ENCODE peak calls at places on chromosomes 1 and 21, in nine cellular contexts. J, Q, G, F, O, M, S, V and Y are unnamed samples.
A peak's percentile ranks its signal among the peaks of the same experiment; 100 is the strongest.

GRCh38 chr21:45010096-45010495 is 64.3 kb upstream of the ADARB1 start:
- DNase-seq in J (no peak), Q (no peak), G (no peak), F (peak; percentile 45), O (no peak), M (no peak), S (no peak), V (no peak), Y (no peak)

GRCh38 chr21:23401278-23401677 is 2206.0 kb downstream of the MRPL39 start:
- DNase-seq in J (no peak), Q (no peak), G (no peak), F (peak; percentile 18), O (no peak), M (peak; percentile 20), S (peak; percentile 0), V (no peak), Y (no peak)

GRCh38 chr1:85297855-85298629 is 21.6 kb upstream of the BCL10 start:
- DNase-seq in J (peak; percentile 60), Q (peak; percentile 61), G (no peak), F (no peak), O (peak; percentile 45), M (no peak), S (peak; percentile 86), V (peak; percentile 71), Y (no peak)

GRCh38 chr1:27430903-27431653 is 38.7 kb downstream of the GPR3 start:
- DNase-seq in J (no peak), Q (no peak), G (peak; percentile 62), F (no peak), O (peak; percentile 51), M (no peak), S (no peak), V (no peak), Y (no peak)

GRCh38 chr1:17822741-17823426 is 67.8 kb downstream of the ACTL8 start:
- DNase-seq in J (no peak), Q (no peak), G (peak; percentile 14), F (no peak), O (no peak), M (no peak), S (no peak), V (no peak), Y (peak; percentile 67)

GRCh38 chr1:65512967-65513777 is 92.7 kb downstream of the LEPR start:
- DNase-seq in J (no peak), Q (no peak), G (no peak), F (no peak), O (no peak), M (no peak), S (no peak), V (no peak), Y (no peak)

GRCh38 chr1:211625040-211625439 is 46.1 kb upstream of the SLC30A1 start:
- DNase-seq in J (no peak), Q (peak; percentile 42), G (peak; percentile 75), F (no peak), O (peak; percentile 61), M (peak; percentile 59), S (peak; percentile 63), V (peak; percentile 52), Y (no peak)

GRCh38 chr21:33643658-33644311 is 1.5 kb downstream of the ITSN1 start:
- DNase-seq in J (no peak), Q (no peak), G (no peak), F (peak; percentile 39), O (no peak), M (peak; percentile 57), S (no peak), V (no peak), Y (no peak)

GRCh38 chr1:87249803-87250202 is 78.9 kb upstream of the LMO4 start:
- DNase-seq in J (no peak), Q (no peak), G (no peak), F (no peak), O (no peak), M (no peak), S (no peak), V (no peak), Y (no peak)

GRCh38 chr21:32143222-32143939 is 135.5 kb downstream of the MIS18A start:
- DNase-seq in J (no peak), Q (peak; percentile 6), G (no peak), F (no peak), O (no peak), M (no peak), S (no peak), V (peak; percentile 29), Y (no peak)

DNA sequence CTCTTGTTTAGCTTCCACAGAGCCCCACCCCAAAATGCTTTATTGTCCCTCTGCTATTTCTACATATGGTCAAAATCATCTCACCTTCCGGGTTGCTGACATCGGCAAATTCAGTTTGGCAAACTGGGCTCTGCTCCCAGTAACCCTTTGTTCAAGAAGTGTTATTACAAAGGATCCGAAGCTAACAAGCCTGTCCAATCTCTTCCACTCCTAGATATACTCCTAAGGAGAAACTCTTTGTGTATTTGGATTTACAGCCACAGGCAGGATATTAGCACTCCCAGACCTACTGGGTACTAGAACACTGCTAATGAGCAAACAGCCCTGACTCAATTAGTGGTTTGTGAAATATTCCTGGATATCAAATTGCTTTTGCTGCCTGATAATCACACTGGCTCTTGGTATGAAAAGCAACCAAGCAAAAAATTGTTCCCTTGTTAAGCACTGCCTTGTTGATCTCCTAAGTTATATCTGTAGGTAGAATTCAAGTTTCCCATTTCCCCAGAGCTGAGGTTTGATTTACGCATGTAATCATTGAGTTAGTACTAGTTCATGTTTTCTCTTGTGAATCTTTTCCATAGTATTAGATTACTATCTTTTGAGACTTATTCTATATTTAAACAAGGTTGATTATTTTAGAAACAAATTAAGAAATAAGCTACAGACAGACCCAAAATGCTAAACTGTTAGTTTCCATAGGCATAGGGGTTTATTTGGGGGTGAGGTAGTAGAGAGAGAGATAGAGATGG is 3.8 kb downstream of the JUN start:
- DNase-seq in J (no peak), Q (peak; percentile 34), G (peak; percentile 73), F (peak; percentile 25), O (peak; percentile 33), M (peak; percentile 19), S (peak; percentile 77), V (peak; percentile 33), Y (no peak)
- H3K4me3 ChIP-seq in J (peak overlapping the region; percentile 95), Q (peak overlapping the region; percentile 78), G (peak overlapping the region; percentile 98), F (no peak overlapping the region), O (peak overlapping the region; percentile 83), M (no peak overlapping the region), S (peak overlapping the region; percentile 95), V (peak overlapping the region; percentile 59), Y (peak overlapping the region; percentile 88)

DNA sequence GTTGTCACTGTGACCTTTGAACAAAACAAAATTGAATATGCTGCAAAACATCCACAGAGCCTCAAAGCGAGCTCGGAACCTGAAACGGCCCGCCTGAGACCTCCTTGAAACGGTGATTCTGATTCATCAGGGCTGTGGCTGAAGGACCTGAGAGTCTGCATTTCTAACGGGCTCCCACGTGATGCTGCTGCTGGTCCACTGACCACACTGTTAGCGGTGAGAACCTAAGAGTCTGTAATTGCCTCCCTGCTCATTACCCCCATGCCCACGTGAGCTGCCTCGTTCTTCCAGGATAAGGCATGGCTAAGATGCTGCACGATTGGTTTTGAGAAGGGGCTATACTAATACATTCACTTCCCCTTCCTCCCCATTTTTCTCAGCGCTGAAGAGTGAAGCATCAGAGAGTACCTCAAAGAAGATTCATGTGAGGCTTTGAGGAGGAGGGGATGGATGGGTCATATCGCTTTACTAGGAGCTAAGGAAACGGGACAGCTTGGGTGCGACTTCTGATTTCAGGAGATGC is 9.7 kb downstream of the TLR5 start:
- DNase-seq in J (no peak), Q (no peak), G (no peak), F (no peak), O (no peak), M (no peak), S (no peak), V (no peak), Y (no peak)
- TF ChIP-seq CTCF in J (no peak), Q (no peak), G (no peak), F (no peak), O (no peak), M (no peak), S (no peak), V (no peak), Y (no peak)

GRCh38 chr1:37575692-37576091 is 19.0 kb downstream of the DNALI1 start:
- DNase-seq in J (no peak), Q (no peak), G (no peak), F (no peak), O (no peak), M (no peak), S (no peak), V (no peak), Y (no peak)

GRCh38 chr1:37570528-37571334 is 14.0 kb downstream of the DNALI1 start:
- DNase-seq in J (no peak), Q (no peak), G (no peak), F (no peak), O (no peak), M (no peak), S (no peak), V (no peak), Y (no peak)

DNA sequence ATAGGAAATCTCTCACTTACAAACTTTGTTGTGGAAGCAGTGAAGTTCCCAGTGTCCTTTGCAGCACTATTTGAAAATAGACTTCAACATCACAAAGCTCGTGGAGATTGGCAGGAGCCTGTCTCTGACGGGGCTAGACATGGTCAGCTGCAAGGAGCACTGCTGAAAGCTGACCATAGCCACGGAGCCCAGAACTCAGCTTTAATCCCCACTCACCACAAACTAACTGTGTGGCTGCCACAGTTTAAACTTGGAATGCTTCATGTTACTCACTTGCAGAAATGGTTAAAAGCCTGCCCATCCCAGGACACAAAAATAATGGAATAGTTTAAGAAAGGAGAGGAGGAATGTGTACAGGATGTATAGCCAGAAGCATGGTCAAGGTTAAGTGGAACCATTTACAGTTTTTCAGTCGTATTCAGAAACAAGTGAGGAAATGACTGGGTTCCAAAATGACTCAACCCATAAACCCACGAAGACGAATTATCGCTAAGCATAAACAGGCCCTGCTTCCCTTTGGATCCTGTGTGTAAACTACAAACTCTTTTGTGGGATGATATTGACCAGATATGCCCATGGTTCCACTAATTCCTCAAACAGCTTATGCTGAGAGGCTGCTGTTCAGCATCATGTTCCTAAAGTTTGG is 18.2 kb downstream of the DNALI1 start:
- DNase-seq in J (no peak), Q (no peak), G (no peak), F (no peak), O (no peak), M (no peak), S (no peak), V (no peak), Y (no peak)
- H3K27ac ChIP-seq in J (no peak overlapping the region), Q (no peak overlapping the region), G (peak overlapping the region; percentile 63), F (no peak overlapping the region), O (no peak overlapping the region), M (no peak overlapping the region), S (no peak overlapping the region), V (no peak overlapping the region), Y (no peak overlapping the region)

DNA sequence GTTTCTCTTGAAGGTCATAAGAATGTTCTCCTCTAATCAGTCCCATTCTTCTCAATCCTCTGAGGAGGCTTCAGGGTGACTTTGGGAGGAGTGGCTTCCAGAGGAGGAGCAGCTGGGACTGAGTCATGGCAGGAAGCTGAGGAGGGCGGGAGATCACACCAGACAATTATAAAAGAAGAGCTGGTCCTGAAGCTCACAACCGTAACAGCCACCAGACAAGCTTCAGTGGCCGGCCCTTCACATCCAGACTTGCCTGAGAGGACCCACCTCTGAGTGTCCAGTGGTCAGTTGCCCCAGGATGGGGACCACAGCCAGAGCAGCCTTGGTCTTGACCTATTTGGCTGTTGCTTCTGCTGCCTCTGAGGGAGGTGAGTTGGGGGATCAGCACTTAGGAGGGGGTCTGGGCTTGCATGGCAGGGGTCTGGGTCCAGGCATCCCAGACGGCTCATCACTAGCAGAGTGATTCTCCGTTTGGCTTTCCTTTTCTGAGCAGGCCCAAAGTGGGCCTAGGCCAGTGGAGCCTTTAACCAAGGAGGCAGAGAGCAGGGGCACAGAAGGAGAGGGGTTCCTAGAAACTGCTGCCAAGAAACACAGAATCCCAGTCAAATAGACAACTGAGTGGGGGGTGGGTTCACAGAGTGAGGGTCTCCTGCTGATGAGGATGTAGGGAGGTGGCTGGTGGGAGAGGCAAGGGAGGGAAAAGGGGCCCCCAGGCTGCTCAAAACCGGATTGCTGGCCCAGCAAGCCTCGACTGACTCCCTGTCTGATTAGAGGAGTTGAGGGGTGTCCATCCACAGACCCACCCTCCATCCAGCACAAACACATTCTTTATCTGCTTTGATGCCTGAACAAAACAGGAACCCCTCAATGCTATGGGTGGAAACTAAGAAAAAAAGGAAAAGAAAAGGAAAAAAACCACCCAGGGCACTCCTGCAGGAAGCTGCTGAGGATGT is at the start of gene ECM1:
- DNase-seq in J (no peak), Q (peak; percentile 75), G (peak; percentile 72), F (no peak), O (peak; percentile 77), M (no peak), S (peak; percentile 33), V (peak; percentile 70), Y (no peak)
- H3K4me3 ChIP-seq in J (peak within 1 kb of the TSS; percentile 43), Q (peak within 1 kb of the TSS; percentile 3), G (peak within 1 kb of the TSS; percentile 11), F (no peak within 1 kb of the TSS), O (peak within 1 kb of the TSS; percentile 25), M (no peak within 1 kb of the TSS), S (no peak within 1 kb of the TSS), V (peak within 1 kb of the TSS; percentile 57), Y (peak within 1 kb of the TSS; percentile 60)